ENCODE peak calls at places on chromosomes 16 and 17, in ten cellular contexts. U is uterus, M is lower leg skin, T is coronary artery, V is heart left ventricle, S is cardiac fibroblast, H is spleen, L is esophagus squamous epithelium, C is K562, O is choroid plexus epithelial cell. Q is an unnamed sample.

GRCh38 chr17:8221663-8222379 is 11.4 kb upstream of the AURKB start:
- DNase-seq in U (peak; percentile 93), M (peak; percentile 97), T (peak; percentile 91), V (peak; percentile 90), S (peak; percentile 90), H (peak; percentile 90), L (no peak), C (peak; percentile 84), O (peak; percentile 94), Q (peak; percentile 92)

GRCh38 chr16:19701091-19701490 is 16.9 kb downstream of the KNOP1 start:
- DNase-seq in U (no peak), M (no peak), T (no peak), V (no peak), S (no peak), H (no peak), L (no peak), C (no peak), O (peak; percentile 46), Q (no peak)

GRCh38 chr16:14013571-14014283 is 57.4 kb upstream of the MRTFB start:
- DNase-seq in U (peak; percentile 60), M (peak; percentile 76), T (peak; percentile 74), V (no peak), S (peak; percentile 83), H (no peak), L (no peak), C (no peak), O (peak; percentile 95), Q (no peak)

GRCh38 chr16:56274369-56274768 is 83.1 kb downstream of the GNAO1 start:
- DNase-seq in U (no peak), M (no peak), T (no peak), V (no peak), S (no peak), H (no peak), L (no peak), C (no peak), O (no peak), Q (no peak)

GRCh38 chr17:78922876-78923498 is 2.2 kb downstream of the TIMP2 start:
- DNase-seq in U (no peak), M (no peak), T (no peak), V (no peak), S (no peak), H (no peak), L (no peak), C (no peak), O (no peak), Q (no peak)

GRCh38 chr16:14955546-14956231 is 18.4 kb downstream of the NPIPA1 start:
- DNase-seq in U (no peak), M (no peak), T (no peak), V (peak; percentile 77), S (no peak), H (no peak), L (no peak), C (no peak), O (no peak), Q (no peak)

GRCh38 chr17:74190154-74190553 is 13.3 kb upstream of the RPL38 start:
- DNase-seq in U (no peak), M (no peak), T (no peak), V (no peak), S (peak; percentile 69), H (no peak), L (no peak), C (peak; percentile 41), O (peak; percentile 82), Q (no peak)

GRCh38 chr17:56230660-56231059 is 77.4 kb downstream of the ANKFN1 start:
- DNase-seq in U (no peak), M (no peak), T (no peak), V (no peak), S (peak; percentile 20), H (no peak), L (no peak), C (no peak), O (no peak), Q (no peak)

GRCh38 chr17:60076811-60077210 is 1.9 kb downstream of the HEATR6 start:
- DNase-seq in U (no peak), M (no peak), T (no peak), V (no peak), S (no peak), H (no peak), L (no peak), C (no peak), O (no peak), Q (no peak)

GRCh38 chr17:60077226-60077625 is 1.5 kb downstream of the HEATR6 start:
- DNase-seq in U (no peak), M (no peak), T (no peak), V (no peak), S (peak; percentile 21), H (no peak), L (no peak), C (no peak), O (no peak), Q (no peak)

GRCh38 chr17:60075981-60076380 is 2.7 kb downstream of the HEATR6 start:
- DNase-seq in U (no peak), M (no peak), T (no peak), V (no peak), S (no peak), H (no peak), L (no peak), C (no peak), O (no peak), Q (no peak)

GRCh38 chr17:60073621-60074020 is 5.1 kb downstream of the HEATR6 start:
- DNase-seq in U (no peak), M (no peak), T (no peak), V (no peak), S (no peak), H (no peak), L (no peak), C (no peak), O (no peak), Q (no peak)

DNA sequence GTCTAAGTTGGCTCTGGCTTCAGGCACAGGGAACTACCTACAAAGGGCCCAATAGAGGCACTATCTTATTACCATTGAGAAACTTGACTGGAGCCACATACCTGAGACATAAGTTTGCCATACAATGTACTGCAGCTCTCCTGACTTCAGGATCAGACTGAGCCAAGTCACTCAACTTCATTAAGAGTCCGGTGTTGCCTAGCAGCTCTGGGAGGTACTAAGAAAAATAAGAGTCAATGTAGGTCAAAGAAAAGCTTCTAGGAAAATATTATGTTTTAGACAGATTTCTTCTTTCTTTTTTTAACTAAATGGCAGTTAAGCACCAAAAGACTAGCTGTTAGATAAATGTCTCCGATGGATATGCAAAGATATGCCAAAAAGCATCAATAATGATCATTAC is 5.7 kb downstream of the HEATR6 start:
- DNase-seq in U (no peak), M (no peak), T (no peak), V (no peak), S (no peak), H (no peak), L (no peak), C (no peak), O (no peak), Q (no peak)
- H3K4me3 ChIP-seq in U (no peak overlapping the region), M (no peak overlapping the region), T (no peak overlapping the region), V (no peak overlapping the region), S (no peak overlapping the region), H (no peak overlapping the region), L (no peak overlapping the region), C (no peak overlapping the region), O (no peak overlapping the region), Q (no peak overlapping the region)

DNA sequence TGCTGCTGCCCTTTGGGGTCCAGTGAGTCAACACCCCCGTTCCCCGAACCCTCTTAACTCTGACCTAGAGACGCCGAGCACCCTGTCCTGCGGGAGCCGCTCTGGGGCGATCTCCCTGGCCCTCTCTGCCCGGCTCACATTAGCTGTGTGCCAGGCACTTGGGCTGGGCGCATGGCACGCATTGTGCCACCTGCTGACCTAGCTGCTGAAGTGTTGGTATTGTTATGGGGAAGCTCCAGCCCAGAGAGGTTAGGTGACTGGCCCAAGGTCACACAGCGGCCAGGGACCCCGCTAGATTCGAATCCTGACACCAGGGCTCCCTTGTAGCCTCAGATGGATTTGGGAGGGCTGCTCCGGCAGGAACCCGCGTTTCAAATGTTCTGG is 1.1 kb downstream of the HSD17B1 start:
- DNase-seq in U (no peak), M (no peak), T (no peak), V (peak; percentile 62), S (no peak), H (peak; percentile 84), L (no peak), C (no peak), O (no peak), Q (no peak)
- TF ChIP-seq CTCF in U (no peak), M (no peak), T (no peak), V (no peak), S (no peak), H (no peak), L (no peak), C (no peak), O (no peak), Q (no peak)

GRCh38 chr16:67431077-67431804 is at the start of gene HSD11B2:
- DNase-seq in U (peak; percentile 52), M (peak; percentile 91), T (no peak), V (peak; percentile 76), S (peak; percentile 52), H (peak; percentile 85), L (no peak), C (peak; percentile 66), O (peak; percentile 36), Q (no peak)

GRCh38 chr16:67430504-67431076 is 331 bp upstream of the HSD11B2 start:
- DNase-seq in U (no peak), M (no peak), T (no peak), V (no peak), S (no peak), H (no peak), L (no peak), C (no peak), O (no peak), Q (peak; percentile 10)

GRCh38 chr16:67428146-67428731 is 2.7 kb upstream of the HSD11B2 start:
- DNase-seq in U (peak; percentile 82), M (peak; percentile 91), T (no peak), V (peak; percentile 82), S (peak; percentile 75), H (peak; percentile 89), L (no peak), C (peak; percentile 83), O (peak; percentile 71), Q (peak; percentile 65)

GRCh38 chr16:67429053-67429798 is 1.7 kb upstream of the HSD11B2 start:
- DNase-seq in U (no peak), M (no peak), T (no peak), V (no peak), S (no peak), H (no peak), L (no peak), C (no peak), O (no peak), Q (no peak)

GRCh38 chr16:67429799-67430503 is 970 bp upstream of the HSD11B2 start:
- DNase-seq in U (no peak), M (no peak), T (no peak), V (no peak), S (no peak), H (no peak), L (no peak), C (no peak), O (no peak), Q (no peak)
- H3K4me3 ChIP-seq in U (peak overlapping the region; percentile 44), M (peak overlapping the region; percentile 17), T (peak overlapping the region; percentile 74), V (peak overlapping the region; percentile 53), S (no peak overlapping the region), H (peak overlapping the region; percentile 56), L (peak overlapping the region; percentile 71), C (peak overlapping the region; percentile 38), O (no peak overlapping the region), Q (no peak overlapping the region)

DNA sequence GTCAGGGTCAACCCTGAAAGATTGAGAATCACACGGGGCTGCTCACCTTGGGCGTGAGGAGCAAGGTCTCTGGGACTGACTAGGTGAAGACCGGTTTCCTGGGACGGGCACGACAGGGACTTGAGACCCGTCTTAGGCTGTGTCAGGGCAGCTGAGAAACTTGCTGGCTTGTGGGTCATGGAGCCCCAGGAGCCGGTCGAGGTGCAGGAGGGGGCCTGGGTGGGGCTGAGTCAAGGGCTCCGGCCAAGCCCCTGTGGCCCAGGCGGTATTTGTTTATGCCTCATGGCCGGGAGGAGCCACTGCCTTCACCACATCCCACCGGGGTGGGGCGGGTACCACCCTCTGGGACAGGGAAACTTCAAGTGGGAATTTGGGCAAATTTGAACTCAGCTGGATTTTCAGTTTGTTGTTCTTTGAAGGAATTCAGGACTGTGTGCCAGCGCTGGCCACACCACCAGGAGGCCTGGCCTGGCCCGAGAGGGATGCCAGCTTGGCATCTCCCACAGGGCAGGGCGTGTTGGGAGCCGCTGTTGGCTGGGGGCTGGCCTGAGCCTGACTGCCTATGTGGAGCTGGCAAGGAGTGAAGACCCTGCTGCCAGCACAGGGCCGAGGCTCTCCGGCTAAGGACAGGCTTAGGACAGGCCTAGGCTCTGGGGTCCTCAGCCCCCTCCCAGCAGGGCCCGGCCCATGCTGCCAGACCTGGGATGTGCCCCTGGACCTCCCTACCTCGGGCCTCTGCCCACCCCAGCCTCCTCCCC is 116.1 kb downstream of the METRNL start:
- DNase-seq in U (no peak), M (peak; percentile 93), T (peak; percentile 90), V (peak; percentile 79), S (peak; percentile 59), H (peak; percentile 76), L (no peak), C (no peak), O (no peak), Q (no peak)
- TF ChIP-seq CTCF in U (no peak), M (no peak), T (peak; percentile 15), V (peak; percentile 19), S (no peak), H (no peak), L (no peak), C (no peak), O (peak; percentile 23), Q (no peak)

Q was measured in GM12865.